ENCODE peak calls at places on chromosomes 6 and 20, in six cellular contexts. One of them, this sample, is unnamed.

GRCh38 chr20:52342913-52343312 is 151.3 kb upstream of the ZFP64 start:
- DNase-seq in AG09319: no peak
- DNase-seq in NCI-H1417: no peak
- DNase-seq in aorta: no peak
- DNase-seq in GM06990: no peak
- DNase-seq in nucleus accumbens: no peak
- DNase-seq in this sample: no peak

GRCh38 chr6:36135053-36135731 is 4.9 kb downstream of the MAPK13 start:
- DNase-seq in GM06990: no peak
- DNase-seq in NCI-H1417: no peak
- DNase-seq in aorta: no peak
- DNase-seq in nucleus accumbens: no peak
- DNase-seq in AG09319: no peak
- DNase-seq in this sample: no peak

GRCh38 chr20:25508083-25508770 is 77.1 kb downstream of the NINL start:
- DNase-seq in GM06990: no peak
- DNase-seq in NCI-H1417: peak; percentile 42
- DNase-seq in aorta: peak; percentile 80
- DNase-seq in AG09319: no peak
- DNase-seq in nucleus accumbens: no peak
- DNase-seq in this sample: no peak

GRCh38 chr20:50837532-50838321 is 42.9 kb downstream of the BCAS4 start:
- DNase-seq in NCI-H1417: no peak
- DNase-seq in AG09319: peak; percentile 93
- DNase-seq in GM06990: peak; percentile 74
- DNase-seq in nucleus accumbens: no peak
- DNase-seq in aorta: peak; percentile 78
- DNase-seq in this sample: no peak

GRCh38 chr20:62367483-62368302 is 581 bp upstream of the LAMA5 start:
- DNase-seq in aorta: peak; percentile 65
- DNase-seq in AG09319: no peak
- DNase-seq in nucleus accumbens: no peak
- DNase-seq in GM06990: no peak
- DNase-seq in NCI-H1417: peak; percentile 72
- DNase-seq in this sample: peak; percentile 68

GRCh38 chr6:41536884-41537347 is 9.3 kb upstream of the FOXP4 start:
- DNase-seq in nucleus accumbens: no peak
- DNase-seq in AG09319: no peak
- DNase-seq in NCI-H1417: peak; percentile 92
- DNase-seq in aorta: no peak
- DNase-seq in GM06990: no peak
- DNase-seq in this sample: no peak

GRCh38 chr20:37914672-37915433 is 11.9 kb downstream of the VSTM2L start:
- DNase-seq in GM06990: peak; percentile 57
- DNase-seq in nucleus accumbens: no peak
- DNase-seq in aorta: no peak
- DNase-seq in NCI-H1417: peak; percentile 92
- DNase-seq in AG09319: no peak
- DNase-seq in this sample: peak; percentile 82

GRCh38 chr20:4813076-4813838 is 91.5 kb downstream of the PRND start:
- DNase-seq in GM06990: peak; percentile 84
- DNase-seq in AG09319: no peak
- DNase-seq in NCI-H1417: no peak
- DNase-seq in nucleus accumbens: no peak
- DNase-seq in aorta: peak; percentile 65
- DNase-seq in this sample: no peak

GRCh38 chr20:45014671-45015415 is 48.5 kb downstream of the STK4 start:
- DNase-seq in nucleus accumbens: no peak
- DNase-seq in aorta: no peak
- DNase-seq in NCI-H1417: no peak
- DNase-seq in AG09319: peak; percentile 37
- DNase-seq in GM06990: no peak
- DNase-seq in this sample: no peak

GRCh38 chr20:17635846-17636245 is 46.2 kb downstream of the RRBP1 start:
- DNase-seq in AG09319: no peak
- DNase-seq in GM06990: no peak
- DNase-seq in nucleus accumbens: no peak
- DNase-seq in aorta: peak; percentile 62
- DNase-seq in NCI-H1417: no peak
- DNase-seq in this sample: no peak